ENCODE peak calls at places on chromosomes 11 and 22, in five cellular contexts. One of them, this sample, is unnamed.

GRCh38 chr11:126336065-126336464 is 19.4 kb upstream of the ST3GAL4 start:
- DNase-seq in NCI-H187 treated with DMSO at 0.1 percent for 48 hours: no peak
- DNase-seq in left cardiac atrium: no peak
- DNase-seq in cardiac fibroblast: no peak
- DNase-seq in foreskin keratinocyte: no peak
- DNase-seq in this sample: no peak

GRCh38 chr22:50260801-50261614 is 475 bp downstream of the MAPK12 start:
- DNase-seq in NCI-H187 treated with DMSO at 0.1 percent for 48 hours: no peak
- DNase-seq in left cardiac atrium: peak; percentile 67
- DNase-seq in cardiac fibroblast: peak; percentile 71
- DNase-seq in foreskin keratinocyte: no peak
- DNase-seq in this sample: peak; percentile 43

GRCh38 chr22:43131773-43132501 is 11.3 kb downstream of the MCAT start:
- DNase-seq in NCI-H187 treated with DMSO at 0.1 percent for 48 hours: no peak
- DNase-seq in left cardiac atrium: peak; percentile 64
- DNase-seq in cardiac fibroblast: no peak
- DNase-seq in foreskin keratinocyte: no peak
- DNase-seq in this sample: no peak

GRCh38 chr11:16336721-16337120 is 19.6 kb downstream of the SOX6 start:
- DNase-seq in NCI-H187 treated with DMSO at 0.1 percent for 48 hours: no peak
- DNase-seq in left cardiac atrium: no peak
- DNase-seq in cardiac fibroblast: no peak
- DNase-seq in foreskin keratinocyte: no peak
- DNase-seq in this sample: no peak

GRCh38 chr11:66048525-66049313 is at the start of gene GAL3ST3:
- DNase-seq in NCI-H187 treated with DMSO at 0.1 percent for 48 hours: no peak
- DNase-seq in left cardiac atrium: no peak
- DNase-seq in cardiac fibroblast: no peak
- DNase-seq in foreskin keratinocyte: no peak
- DNase-seq in this sample: no peak

GRCh38 chr22:23772315-23773246 is at the start of gene MMP11:
- DNase-seq in NCI-H187 treated with DMSO at 0.1 percent for 48 hours: no peak
- DNase-seq in left cardiac atrium: peak; percentile 75
- DNase-seq in cardiac fibroblast: no peak
- DNase-seq in foreskin keratinocyte: no peak
- DNase-seq in this sample: no peak

GRCh38 chr22:21755855-21756284 is 20.3 kb upstream of the YPEL1 start:
- DNase-seq in NCI-H187 treated with DMSO at 0.1 percent for 48 hours: no peak
- DNase-seq in left cardiac atrium: no peak
- DNase-seq in cardiac fibroblast: peak; percentile 90
- DNase-seq in foreskin keratinocyte: no peak
- DNase-seq in this sample: peak; percentile 92

GRCh38 chr11:87125257-87125656 is 87.5 kb downstream of the TMEM135 start:
- DNase-seq in NCI-H187 treated with DMSO at 0.1 percent for 48 hours: no peak
- DNase-seq in left cardiac atrium: no peak
- DNase-seq in cardiac fibroblast: peak; percentile 37
- DNase-seq in foreskin keratinocyte: peak; percentile 11
- DNase-seq in this sample: no peak

GRCh38 chr11:134260503-134260902 is 7.1 kb downstream of the ACAD8 start:
- DNase-seq in NCI-H187 treated with DMSO at 0.1 percent for 48 hours: no peak
- DNase-seq in left cardiac atrium: no peak
- DNase-seq in cardiac fibroblast: no peak
- DNase-seq in foreskin keratinocyte: no peak
- DNase-seq in this sample: no peak

GRCh38 chr11:20005747-20006146 is 154.5 kb downstream of the DBX1 start:
- DNase-seq in NCI-H187 treated with DMSO at 0.1 percent for 48 hours: no peak
- DNase-seq in left cardiac atrium: no peak
- DNase-seq in cardiac fibroblast: no peak
- DNase-seq in foreskin keratinocyte: no peak
- DNase-seq in this sample: no peak

GRCh38 chr11:47353978-47354774 is 1.7 kb upstream of the MYBPC3 start:
- DNase-seq in NCI-H187 treated with DMSO at 0.1 percent for 48 hours: no peak
- DNase-seq in left cardiac atrium: no peak
- DNase-seq in cardiac fibroblast: no peak
- DNase-seq in foreskin keratinocyte: no peak
- DNase-seq in this sample: no peak

GRCh38 chr11:66159585-66159984 is 89.5 kb downstream of the PACS1 start:
- DNase-seq in NCI-H187 treated with DMSO at 0.1 percent for 48 hours: no peak
- DNase-seq in left cardiac atrium: no peak
- DNase-seq in cardiac fibroblast: no peak
- DNase-seq in foreskin keratinocyte: no peak
- DNase-seq in this sample: no peak

GRCh38 chr11:89067264-89067663 is 1.5 kb upstream of the GRM5 start:
- DNase-seq in NCI-H187 treated with DMSO at 0.1 percent for 48 hours: no peak
- DNase-seq in left cardiac atrium: no peak
- DNase-seq in cardiac fibroblast: no peak
- DNase-seq in foreskin keratinocyte: no peak
- DNase-seq in this sample: no peak

GRCh38 chr11:69708731-69709401 is 5.0 kb upstream of the FGF19 start:
- DNase-seq in NCI-H187 treated with DMSO at 0.1 percent for 48 hours: no peak
- DNase-seq in left cardiac atrium: no peak
- DNase-seq in cardiac fibroblast: no peak
- DNase-seq in foreskin keratinocyte: no peak
- DNase-seq in this sample: no peak

GRCh38 chr11:129785383-129786111 is 30.1 kb upstream of the TMEM45B start:
- DNase-seq in NCI-H187 treated with DMSO at 0.1 percent for 48 hours: no peak
- DNase-seq in left cardiac atrium: no peak
- DNase-seq in cardiac fibroblast: peak; percentile 56
- DNase-seq in foreskin keratinocyte: no peak
- DNase-seq in this sample: no peak

GRCh38 chr11:30876656-30877371 is 290.7 kb upstream of the MPPED2 start:
- DNase-seq in NCI-H187 treated with DMSO at 0.1 percent for 48 hours: no peak
- DNase-seq in left cardiac atrium: peak; percentile 24
- DNase-seq in cardiac fibroblast: peak; percentile 25
- DNase-seq in foreskin keratinocyte: no peak
- DNase-seq in this sample: no peak

GRCh38 chr11:120696597-120696996 is 185.0 kb downstream of the GRIK4 start:
- DNase-seq in NCI-H187 treated with DMSO at 0.1 percent for 48 hours: no peak
- DNase-seq in left cardiac atrium: no peak
- DNase-seq in cardiac fibroblast: no peak
- DNase-seq in foreskin keratinocyte: no peak
- DNase-seq in this sample: no peak

GRCh38 chr22:44144046-44144569 is 36.6 kb upstream of the PARVG start:
- DNase-seq in NCI-H187 treated with DMSO at 0.1 percent for 48 hours: no peak
- DNase-seq in left cardiac atrium: no peak
- DNase-seq in cardiac fibroblast: no peak
- DNase-seq in foreskin keratinocyte: no peak
- DNase-seq in this sample: no peak

GRCh38 chr22:31119026-31119717 is 3.6 kb upstream of the INPP5J start:
- DNase-seq in NCI-H187 treated with DMSO at 0.1 percent for 48 hours: no peak
- DNase-seq in left cardiac atrium: no peak
- DNase-seq in cardiac fibroblast: no peak
- DNase-seq in foreskin keratinocyte: no peak
- DNase-seq in this sample: no peak

GRCh38 chr11:57440744-57441414 is 14.0 kb upstream of the SLC43A3 start:
- DNase-seq in NCI-H187 treated with DMSO at 0.1 percent for 48 hours: no peak
- DNase-seq in left cardiac atrium: no peak
- DNase-seq in cardiac fibroblast: no peak
- DNase-seq in foreskin keratinocyte: no peak
- DNase-seq in this sample: no peak

GRCh38 chr11:110085255-110085838 is 7.8 kb upstream of the ZC3H12C start:
- DNase-seq in NCI-H187 treated with DMSO at 0.1 percent for 48 hours: no peak
- DNase-seq in left cardiac atrium: no peak
- DNase-seq in cardiac fibroblast: peak; percentile 46
- DNase-seq in foreskin keratinocyte: no peak
- DNase-seq in this sample: no peak

GRCh38 chr22:42879371-42880021 is 22.4 kb upstream of the ARFGAP3 start:
- DNase-seq in NCI-H187 treated with DMSO at 0.1 percent for 48 hours: no peak
- DNase-seq in left cardiac atrium: no peak
- DNase-seq in cardiac fibroblast: no peak
- DNase-seq in foreskin keratinocyte: no peak
- DNase-seq in this sample: no peak

GRCh38 chr22:38444783-38445182 is 10.2 kb downstream of the KCNJ4 start:
- DNase-seq in NCI-H187 treated with DMSO at 0.1 percent for 48 hours: no peak
- DNase-seq in left cardiac atrium: no peak
- DNase-seq in cardiac fibroblast: no peak
- DNase-seq in foreskin keratinocyte: no peak
- DNase-seq in this sample: no peak

GRCh38 chr11:8233691-8234424 is 29.8 kb downstream of the LMO1 start:
- DNase-seq in NCI-H187 treated with DMSO at 0.1 percent for 48 hours: no peak
- DNase-seq in left cardiac atrium: no peak
- DNase-seq in cardiac fibroblast: peak; percentile 17
- DNase-seq in foreskin keratinocyte: peak; percentile 56
- DNase-seq in this sample: peak; percentile 19

GRCh38 chr22:39992088-39992826 is 2.5 kb upstream of the FAM83F start:
- DNase-seq in NCI-H187 treated with DMSO at 0.1 percent for 48 hours: no peak
- DNase-seq in left cardiac atrium: no peak
- DNase-seq in cardiac fibroblast: no peak
- DNase-seq in foreskin keratinocyte: no peak
- DNase-seq in this sample: no peak

GRCh38 chr11:9736365-9736764 is 72.5 kb downstream of the SWAP70 start:
- DNase-seq in NCI-H187 treated with DMSO at 0.1 percent for 48 hours: no peak
- DNase-seq in left cardiac atrium: no peak
- DNase-seq in cardiac fibroblast: no peak
- DNase-seq in foreskin keratinocyte: no peak
- DNase-seq in this sample: no peak

GRCh38 chr11:1192741-1193325 is 30.0 kb upstream of the MUC5B start:
- DNase-seq in NCI-H187 treated with DMSO at 0.1 percent for 48 hours: no peak
- DNase-seq in left cardiac atrium: no peak
- DNase-seq in cardiac fibroblast: no peak
- DNase-seq in foreskin keratinocyte: no peak
- DNase-seq in this sample: no peak

GRCh38 chr11:68854273-68854958 is 12.7 kb upstream of the CPT1A start:
- DNase-seq in NCI-H187 treated with DMSO at 0.1 percent for 48 hours: no peak
- DNase-seq in left cardiac atrium: no peak
- DNase-seq in cardiac fibroblast: no peak
- DNase-seq in foreskin keratinocyte: no peak
- DNase-seq in this sample: no peak

GRCh38 chr22:30591191-30591587 is 521 bp downstream of the PES1 start:
- DNase-seq in NCI-H187 treated with DMSO at 0.1 percent for 48 hours: no peak
- DNase-seq in left cardiac atrium: no peak
- DNase-seq in cardiac fibroblast: peak; percentile 59
- DNase-seq in foreskin keratinocyte: peak; percentile 4
- DNase-seq in this sample: peak; percentile 37

GRCh38 chr11:21612326-21612725 is 580.6 kb upstream of the ANO5 start:
- DNase-seq in NCI-H187 treated with DMSO at 0.1 percent for 48 hours: no peak
- DNase-seq in left cardiac atrium: no peak
- DNase-seq in cardiac fibroblast: no peak
- DNase-seq in foreskin keratinocyte: no peak
- DNase-seq in this sample: no peak

GRCh38 chr11:102575016-102575415 is 44.5 kb upstream of the MMP7 start:
- DNase-seq in NCI-H187 treated with DMSO at 0.1 percent for 48 hours: no peak
- DNase-seq in left cardiac atrium: no peak
- DNase-seq in cardiac fibroblast: no peak
- DNase-seq in foreskin keratinocyte: no peak
- DNase-seq in this sample: no peak

GRCh38 chr11:76339217-76339616 is 41.7 kb downstream of the THAP12 start:
- DNase-seq in NCI-H187 treated with DMSO at 0.1 percent for 48 hours: no peak
- DNase-seq in left cardiac atrium: peak; percentile 68
- DNase-seq in cardiac fibroblast: peak; percentile 47
- DNase-seq in foreskin keratinocyte: no peak
- DNase-seq in this sample: no peak

GRCh38 chr22:37273126-37273845 is 9.0 kb upstream of the CYTH4 start:
- DNase-seq in NCI-H187 treated with DMSO at 0.1 percent for 48 hours: no peak
- DNase-seq in left cardiac atrium: no peak
- DNase-seq in cardiac fibroblast: peak; percentile 72
- DNase-seq in foreskin keratinocyte: no peak
- DNase-seq in this sample: peak; percentile 74

GRCh38 chr22:31281733-31282132 is 10.6 kb downstream of the PIK3IP1 start:
- DNase-seq in NCI-H187 treated with DMSO at 0.1 percent for 48 hours: no peak
- DNase-seq in left cardiac atrium: no peak
- DNase-seq in cardiac fibroblast: no peak
- DNase-seq in foreskin keratinocyte: no peak
- DNase-seq in this sample: no peak

GRCh38 chr22:23831261-23831660 is 7.5 kb downstream of the DERL3 start:
- DNase-seq in NCI-H187 treated with DMSO at 0.1 percent for 48 hours: no peak
- DNase-seq in left cardiac atrium: peak; percentile 3
- DNase-seq in cardiac fibroblast: no peak
- DNase-seq in foreskin keratinocyte: no peak
- DNase-seq in this sample: no peak

GRCh38 chr11:66327171-66328035 is 8.8 kb downstream of the RIN1 start:
- DNase-seq in NCI-H187 treated with DMSO at 0.1 percent for 48 hours: no peak
- DNase-seq in left cardiac atrium: peak; percentile 48
- DNase-seq in cardiac fibroblast: peak; percentile 81
- DNase-seq in foreskin keratinocyte: no peak
- DNase-seq in this sample: peak; percentile 75

GRCh38 chr11:6932150-6932549 is 5.9 kb downstream of the ZNF215 start:
- DNase-seq in NCI-H187 treated with DMSO at 0.1 percent for 48 hours: no peak
- DNase-seq in left cardiac atrium: no peak
- DNase-seq in cardiac fibroblast: no peak
- DNase-seq in foreskin keratinocyte: peak; percentile 66
- DNase-seq in this sample: no peak

GRCh38 chr22:21573293-21573734 is 5.8 kb downstream of the UBE2L3 start:
- DNase-seq in NCI-H187 treated with DMSO at 0.1 percent for 48 hours: no peak
- DNase-seq in left cardiac atrium: no peak
- DNase-seq in cardiac fibroblast: no peak
- DNase-seq in foreskin keratinocyte: no peak
- DNase-seq in this sample: no peak

GRCh38 chr11:14029971-14030531 is 67.5 kb downstream of the SPON1 start:
- DNase-seq in NCI-H187 treated with DMSO at 0.1 percent for 48 hours: no peak
- DNase-seq in left cardiac atrium: peak; percentile 80
- DNase-seq in cardiac fibroblast: peak; percentile 31
- DNase-seq in foreskin keratinocyte: no peak
- DNase-seq in this sample: peak; percentile 24

GRCh38 chr11:94731921-94732601 is 36.1 kb upstream of the AMOTL1 start:
- DNase-seq in NCI-H187 treated with DMSO at 0.1 percent for 48 hours: no peak
- DNase-seq in left cardiac atrium: peak; percentile 26
- DNase-seq in cardiac fibroblast: peak; percentile 91
- DNase-seq in foreskin keratinocyte: peak; percentile 87
- DNase-seq in this sample: peak; percentile 84